ENCODE peak calls at places on chromosomes 2 and 18, in five cellular contexts. U is kidney, C is neuronal stem cell, L is neural progenitor cell, X is K562. B is an unnamed sample.
A peak's percentile ranks its signal among the peaks of the same experiment; 100 is the strongest.

GRCh38 chr2:44120428-44120827 is 48.2 kb upstream of the PPM1B start:
- DNase-seq in U (no peak), X (no peak), L (no peak), C (no peak), B (no peak)

GRCh38 chr2:43576983-43577892 is 18.6 kb downstream of the THADA start:
- DNase-seq in L (peak; percentile 64), U (no peak), X (peak; percentile 59), C (peak; percentile 15), B (no peak)

GRCh38 chr2:133586978-133587377 is 18.7 kb upstream of the NCKAP5 start:
- DNase-seq in X (no peak), C (no peak), L (no peak), U (no peak), B (no peak)

GRCh38 chr2:25383806-25384205 is 42.1 kb upstream of the DNMT3A start:
- DNase-seq in L (no peak), C (no peak), U (peak; percentile 76), X (no peak), B (no peak)

GRCh38 chr18:25282282-25282681 is 69.7 kb downstream of the ZNF521 start:
- DNase-seq in L (peak; percentile 16), X (no peak), C (no peak), U (peak; percentile 63), B (no peak)

GRCh38 chr2:33765122-33765521 is 166.0 kb upstream of the FAM98A start:
- DNase-seq in X (no peak), U (no peak), L (peak; percentile 88), C (peak; percentile 41), B (peak; percentile 45)

GRCh38 chr2:149601141-149601796 is 13.7 kb upstream of the MMADHC start:
- DNase-seq in X (no peak), C (no peak), U (no peak), L (no peak), B (no peak)

GRCh38 chr2:177232098-177232704 is 19.6 kb downstream of the HNRNPA3 start:
- DNase-seq in X (no peak), U (no peak), C (no peak), L (no peak), B (no peak)

GRCh38 chr18:67805261-67805660 is 288.7 kb upstream of the DSEL start:
- DNase-seq in L (peak; percentile 30), X (no peak), C (no peak), U (no peak), B (no peak)

GRCh38 chr2:26623541-26624497 is 17.3 kb downstream of the CIB4 start:
- DNase-seq in U (no peak), C (no peak), L (no peak), X (no peak), B (peak; percentile 36)

GRCh38 chr2:21469564-21469963 is 345.8 kb downstream of the TDRD15 start:
- DNase-seq in U (no peak), X (no peak), C (no peak), L (no peak), B (no peak)

GRCh38 chr18:33495278-33495677 is 54.8 kb upstream of the CCDC178 start:
- DNase-seq in C (peak; percentile 14), U (no peak), X (peak; percentile 34), L (peak; percentile 70), B (peak; percentile 66)

GRCh38 chr2:28209864-28210263 is 182.8 kb upstream of the FOSL2 start:
- DNase-seq in U (no peak), X (no peak), C (no peak), L (no peak), B (no peak)

GRCh38 chr2:112756207-112756606 is 8.2 kb downstream of the CKAP2L start:
- DNase-seq in U (no peak), C (no peak), X (no peak), L (no peak), B (no peak)

GRCh38 chr18:47826157-47827074 is 104.0 kb downstream of the SMAD2 start:
- DNase-seq in X (no peak), L (no peak), C (no peak), U (no peak), B (no peak)

GRCh38 chr2:181311841-181312240 is 145.3 kb upstream of the ITGA4 start:
- DNase-seq in U (no peak), X (no peak), C (no peak), L (no peak), B (no peak)

GRCh38 chr18:36561046-36561445 is 263.5 kb downstream of the FHOD3 start:
- DNase-seq in U (no peak), C (no peak), L (no peak), X (no peak), B (no peak)

GRCh38 chr2:9163306-9164111 is 43.1 kb upstream of the ASAP2 start:
- DNase-seq in U (no peak), X (no peak), L (no peak), C (no peak), B (no peak)

GRCh38 chr18:12236934-12237832 is 17.0 kb upstream of the CIDEA start:
- DNase-seq in L (peak; percentile 83), U (peak; percentile 86), X (peak; percentile 85), C (peak; percentile 64), B (peak; percentile 86)

GRCh38 chr2:22037274-22037673 is 913.5 kb downstream of the TDRD15 start:
- DNase-seq in L (no peak), X (no peak), U (no peak), C (no peak), B (no peak)

GRCh38 chr2:235500761-235501662 is 7.2 kb downstream of the AGAP1 start:
- DNase-seq in C (no peak), X (peak; percentile 60), L (peak; percentile 32), U (no peak), B (no peak)

GRCh38 chr2:3022841-3023372 is 354.7 kb downstream of the EIPR1 start:
- DNase-seq in L (no peak), X (no peak), C (no peak), U (no peak), B (peak; percentile 14)

GRCh38 chr2:239152239-239152915 is 248.4 kb downstream of the HDAC4 start:
- DNase-seq in C (no peak), L (no peak), X (no peak), U (peak; percentile 65), B (no peak)

GRCh38 chr18:56576826-56577573 is 61.4 kb downstream of the TXNL1 start:
- DNase-seq in U (no peak), X (no peak), C (no peak), L (no peak), B (no peak)

DNA sequence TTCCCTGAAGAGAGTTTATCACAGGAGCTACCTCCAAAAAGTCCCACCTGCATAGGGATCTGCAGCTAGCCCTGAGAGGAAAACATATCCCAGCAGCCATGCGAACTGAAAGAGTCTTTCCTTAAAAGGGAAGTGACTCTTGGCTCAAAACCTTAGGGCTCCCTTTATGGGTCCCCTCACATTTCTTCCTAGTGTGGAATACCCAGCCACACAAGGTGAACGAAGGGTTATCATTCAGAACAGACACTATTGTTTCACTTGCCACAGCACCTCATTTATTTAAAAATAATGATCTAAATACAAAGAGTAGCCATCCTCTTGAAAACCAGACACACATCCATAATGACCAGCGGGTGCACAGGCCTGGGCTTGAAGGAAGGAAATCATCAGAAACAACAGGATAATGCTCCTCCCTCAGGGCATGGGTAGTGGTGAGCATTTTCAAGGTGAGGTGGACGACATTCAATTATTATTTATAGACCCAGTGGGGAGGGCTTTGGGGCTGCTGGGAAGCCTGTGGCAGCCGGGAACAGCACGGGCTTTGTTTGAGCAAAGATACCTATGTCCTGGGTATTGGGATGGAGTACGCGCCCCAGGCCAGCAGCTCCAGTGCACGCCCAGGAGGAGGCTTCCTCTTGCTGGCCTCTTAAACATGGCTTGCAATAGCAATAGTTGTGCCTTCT is 119.0 kb upstream of the ITGA6 start:
- DNase-seq in X (no peak), U (peak; percentile 67), L (no peak), C (no peak), B (no peak)
- H3K9ac ChIP-seq in X (no peak overlapping the region), U (no peak overlapping the region), L (no peak overlapping the region), C (no peak overlapping the region), B (no peak overlapping the region)

GRCh38 chr2:127104881-127105655 is 1.9 kb downstream of the BIN1 start:
- DNase-seq in L (peak; percentile 30), X (no peak), C (no peak), U (peak; percentile 35), B (peak; percentile 28)
- H3K9ac ChIP-seq in L (no peak overlapping the region), X (no peak overlapping the region), C (peak overlapping the region; percentile 96), U (peak overlapping the region; percentile 86), B (no peak overlapping the region)

GRCh38 chr2:198337368-198337767 is 533.0 kb downstream of the PLCL1 start:
- DNase-seq in L (peak; percentile 28), U (no peak), X (no peak), C (no peak), B (no peak)
- H3K9ac ChIP-seq in L (no peak overlapping the region), U (no peak overlapping the region), X (no peak overlapping the region), C (no peak overlapping the region), B (no peak overlapping the region)

GRCh38 chr2:85132834-85133637 is at the start of gene TCF7L1:
- DNase-seq in X (peak; percentile 65), L (peak; percentile 96), U (peak; percentile 94), C (peak; percentile 91), B (peak; percentile 92)
- H3K9ac ChIP-seq in X (no peak within 1 kb of the TSS), L (peak within 1 kb of the TSS; percentile 11), U (peak within 1 kb of the TSS; percentile 73), C (peak within 1 kb of the TSS; percentile 99), B (peak within 1 kb of the TSS; percentile 94)

GRCh38 chr2:128691526-128691925 is 372.9 kb upstream of the HS6ST1 start:
- DNase-seq in U (no peak), X (no peak), L (no peak), C (no peak), B (no peak)

GRCh38 chr2:128690431-128690830 is 371.8 kb upstream of the HS6ST1 start:
- DNase-seq in L (no peak), C (no peak), X (peak; percentile 61), U (no peak), B (no peak)

GRCh38 chr2:128689971-128690370 is 371.3 kb upstream of the HS6ST1 start:
- DNase-seq in C (no peak), L (no peak), U (no peak), X (no peak), B (no peak)

GRCh38 chr2:128692895-128693519 is 374.3 kb upstream of the HS6ST1 start:
- DNase-seq in L (no peak), U (no peak), X (no peak), C (no peak), B (no peak)

GRCh38 chr2:128690869-128691268 is 372.2 kb upstream of the HS6ST1 start:
- DNase-seq in U (no peak), X (no peak), C (no peak), L (no peak), B (no peak)
- H3K9ac ChIP-seq in U (no peak overlapping the region), X (no peak overlapping the region), C (no peak overlapping the region), L (no peak overlapping the region), B (no peak overlapping the region)

DNA sequence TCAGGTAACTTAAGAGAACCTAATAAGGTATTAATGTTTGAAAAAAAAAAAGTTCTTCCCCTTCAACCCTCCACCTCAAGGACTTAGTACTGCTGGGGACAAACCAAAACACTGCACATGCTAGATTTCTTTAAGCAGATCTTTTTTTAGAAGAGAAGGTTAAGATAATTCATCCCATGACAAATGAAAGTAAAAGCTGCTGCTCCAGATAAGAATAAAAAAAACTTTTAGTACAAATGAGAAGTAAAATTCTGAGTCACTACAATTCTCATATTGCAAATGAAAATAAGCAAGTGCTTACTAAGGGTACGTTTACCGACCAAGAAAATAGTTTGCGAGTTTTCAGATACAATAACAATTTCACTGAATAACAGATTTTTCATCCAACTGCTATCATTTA is 8.9 kb downstream of the STAM2 start:
- DNase-seq in C (no peak), X (peak; percentile 37), L (no peak), U (no peak), B (no peak)
- H3K9ac ChIP-seq in C (no peak overlapping the region), X (no peak overlapping the region), L (no peak overlapping the region), U (peak overlapping the region; percentile 30), B (no peak overlapping the region)